ENCODE peak calls at places on chromosomes 7 and 10, in ten cellular contexts. G, E, Z, R, J, X, F, O, Q and C are unnamed samples.

GRCh38 chr10:76559889-76560215 is 1077.8 kb downstream of the KCNMA1 start:
- DNase-seq in R (peak), O (no peak), J (no peak), Q (no peak), G (no peak), E (no peak), F (no peak), Z (no peak), X (no peak), C (no peak)

GRCh38 chr10:122419890-122420623 is 34.4 kb upstream of the ARMS2 start:
- DNase-seq in Z (no peak), E (no peak), G (no peak), O (no peak), J (no peak), Q (no peak), F (no peak), R (peak), X (no peak), C (no peak)

GRCh38 chr7:1192171-1192676 is 32.2 kb upstream of the ZFAND2A start:
- DNase-seq in E (no peak), O (no peak), Z (no peak), F (no peak), G (no peak), J (no peak), R (no peak), X (no peak), Q (no peak), C (no peak)

GRCh38 chr7:129157651-129158050 is 13.1 kb downstream of the TSPAN33 start:
- DNase-seq in F (no peak), E (no peak), O (no peak), G (no peak), X (no peak), Q (no peak), J (no peak), R (no peak), Z (no peak), C (no peak)

GRCh38 chr7:149524399-149524798 is 26.8 kb upstream of the ZNF746 start:
- DNase-seq in F (no peak), G (no peak), O (no peak), E (no peak), Z (no peak), R (peak), J (no peak), Q (no peak), X (no peak), C (no peak)

GRCh38 chr7:102117743-102118142 is 168.9 kb upstream of the SH2B2 start:
- DNase-seq in J (no peak), O (no peak), X (no peak), Z (no peak), Q (no peak), R (no peak), G (no peak), F (no peak), E (no peak), C (no peak)

GRCh38 chr10:98168766-98169165 is 34.3 kb downstream of the R3HCC1L start:
- DNase-seq in Q (no peak), J (peak), R (no peak), G (no peak), O (no peak), F (no peak), E (no peak), Z (no peak), X (no peak), C (no peak)

GRCh38 chr10:21519981-21520436 is 5.5 kb downstream of the SKIDA1 start:
- DNase-seq in R (no peak), G (no peak), E (no peak), Z (no peak), F (no peak), X (no peak), O (no peak), Q (no peak), J (peak), C (no peak)

GRCh38 chr10:103327906-103328305 is 23.0 kb downstream of the PCGF6 start:
- DNase-seq in J (no peak), Z (no peak), G (no peak), Q (no peak), R (no peak), F (no peak), X (no peak), E (no peak), O (no peak), C (no peak)

DNA sequence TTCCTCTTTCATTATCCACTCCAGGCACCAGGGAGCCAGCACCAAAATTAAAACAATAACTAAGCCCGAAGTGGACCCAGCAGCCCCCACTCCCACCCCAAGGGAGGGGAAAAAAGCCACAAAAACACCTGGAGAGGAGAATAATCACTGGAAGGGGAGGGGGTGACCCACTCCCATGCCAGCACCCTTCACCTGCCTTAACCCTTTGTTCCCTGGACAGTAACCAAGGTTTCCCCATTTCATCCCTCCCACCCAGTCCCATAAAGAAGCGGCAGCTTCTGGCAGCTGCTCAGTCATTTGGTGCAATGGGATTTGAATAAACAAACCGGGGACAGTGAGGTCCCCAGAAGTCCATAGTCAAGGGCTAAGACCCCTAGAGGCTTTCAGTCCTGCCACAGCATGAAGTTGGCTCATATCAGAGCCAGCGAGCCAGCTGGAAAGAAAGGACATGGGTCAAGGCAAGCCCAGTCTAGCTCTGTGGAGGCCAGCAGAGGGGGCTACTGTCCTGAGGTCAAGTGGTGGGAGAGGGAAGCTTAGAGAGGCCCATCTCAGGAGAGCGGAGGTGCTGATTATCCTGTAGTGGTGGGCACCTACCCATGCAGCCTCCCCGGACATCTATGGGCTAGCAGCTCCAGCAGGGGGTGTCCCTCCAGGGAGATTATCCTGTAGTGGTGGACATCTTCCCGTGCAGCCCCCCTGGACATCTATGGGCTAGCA is 58.8 kb upstream of the LBX1 start:
- DNase-seq in R (no peak), G (no peak), Q (no peak), X (peak), F (no peak), O (peak), E (peak), Z (no peak), J (no peak), C (no peak)
- TF ChIP-seq CTCF in R (peak), G (no peak), Q (no peak), X (peak), F (no peak), O (no peak), E (no peak), Z (peak), J (no peak), C (peak)

GRCh38 chr7:117403737-117404136 is 23.6 kb downstream of the ASZ1 start:
- DNase-seq in Z (no peak), F (no peak), E (no peak), G (no peak), X (no peak), O (no peak), Q (no peak), J (no peak), R (no peak), C (no peak)

GRCh38 chr7:117402109-117402508 is 25.2 kb downstream of the ASZ1 start:
- DNase-seq in G (no peak), F (no peak), O (no peak), Z (no peak), J (no peak), Q (no peak), X (no peak), E (no peak), R (no peak), C (no peak)

GRCh38 chr7:117399820-117400422 is 27.4 kb downstream of the ASZ1 start:
- DNase-seq in F (no peak), Z (no peak), G (no peak), J (no peak), O (no peak), Q (no peak), E (no peak), X (no peak), R (no peak), C (no peak)

GRCh38 chr7:117401293-117402002 is 25.8 kb downstream of the ASZ1 start:
- DNase-seq in F (no peak), Q (no peak), X (no peak), R (no peak), E (no peak), J (no peak), Z (no peak), G (no peak), O (no peak), C (no peak)

GRCh38 chr7:117405519-117405918 is 21.8 kb downstream of the ASZ1 start:
- DNase-seq in X (no peak), E (no peak), G (no peak), Q (no peak), J (no peak), O (no peak), F (no peak), R (no peak), Z (no peak), C (no peak)
- TF ChIP-seq CTCF in X (peak), E (no peak), G (no peak), Q (no peak), J (no peak), O (no peak), F (no peak), R (no peak), Z (no peak), C (no peak)

DNA sequence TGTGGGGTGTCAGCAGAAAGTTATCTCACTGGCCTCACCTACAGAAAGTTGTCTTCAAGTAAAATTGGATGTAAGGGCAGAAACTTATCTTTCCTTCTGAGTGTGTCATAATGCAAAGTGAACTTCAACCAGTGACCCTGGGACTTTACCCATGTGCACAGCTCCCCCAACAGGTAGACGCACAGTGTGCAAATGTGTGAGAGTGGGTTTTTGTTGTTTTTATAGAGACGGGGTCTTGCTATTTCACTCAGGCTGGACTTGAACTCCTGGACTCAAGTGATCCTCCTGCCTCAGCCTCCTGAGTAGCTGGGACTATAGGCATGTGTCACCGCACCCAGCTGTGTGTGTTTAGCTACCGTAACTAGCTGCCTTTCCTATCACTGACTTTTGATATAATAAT is 6.4 kb upstream of the KAZALD1 start:
- DNase-seq in R (no peak), Z (no peak), G (no peak), X (no peak), Q (no peak), J (no peak), O (no peak), E (no peak), F (no peak), C (no peak)
- TF ChIP-seq CTCF in R (peak), Z (no peak), G (no peak), X (peak), Q (no peak), J (no peak), O (no peak), E (no peak), F (peak), C (peak)

DNA sequence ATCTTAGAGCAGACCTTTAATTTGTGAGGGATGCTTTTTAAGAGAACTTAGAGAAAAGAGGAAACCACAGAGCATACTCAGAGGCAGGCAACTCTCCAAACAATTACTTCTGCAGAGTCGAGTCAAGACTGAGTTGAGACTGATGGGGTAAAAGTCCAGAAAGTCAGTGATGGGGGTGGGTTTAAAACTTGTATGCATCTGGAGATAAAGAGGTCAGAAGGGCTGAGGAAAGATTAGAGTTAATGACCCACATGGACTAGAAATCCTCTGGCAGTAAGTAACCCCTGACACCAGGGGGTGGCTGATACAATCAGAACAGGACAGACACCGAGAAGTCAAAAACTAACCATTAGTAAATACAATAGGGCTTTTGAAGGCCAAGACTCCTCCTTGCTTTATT is 42.4 kb upstream of the SEPTIN7 start:
- DNase-seq in Z (no peak), R (no peak), G (no peak), E (no peak), O (no peak), Q (no peak), F (no peak), J (peak), X (no peak), C (no peak)
- TF ChIP-seq CTCF in Z (no peak), R (no peak), G (no peak), E (no peak), O (no peak), Q (no peak), F (no peak), J (no peak), X (peak), C (no peak)

DNA sequence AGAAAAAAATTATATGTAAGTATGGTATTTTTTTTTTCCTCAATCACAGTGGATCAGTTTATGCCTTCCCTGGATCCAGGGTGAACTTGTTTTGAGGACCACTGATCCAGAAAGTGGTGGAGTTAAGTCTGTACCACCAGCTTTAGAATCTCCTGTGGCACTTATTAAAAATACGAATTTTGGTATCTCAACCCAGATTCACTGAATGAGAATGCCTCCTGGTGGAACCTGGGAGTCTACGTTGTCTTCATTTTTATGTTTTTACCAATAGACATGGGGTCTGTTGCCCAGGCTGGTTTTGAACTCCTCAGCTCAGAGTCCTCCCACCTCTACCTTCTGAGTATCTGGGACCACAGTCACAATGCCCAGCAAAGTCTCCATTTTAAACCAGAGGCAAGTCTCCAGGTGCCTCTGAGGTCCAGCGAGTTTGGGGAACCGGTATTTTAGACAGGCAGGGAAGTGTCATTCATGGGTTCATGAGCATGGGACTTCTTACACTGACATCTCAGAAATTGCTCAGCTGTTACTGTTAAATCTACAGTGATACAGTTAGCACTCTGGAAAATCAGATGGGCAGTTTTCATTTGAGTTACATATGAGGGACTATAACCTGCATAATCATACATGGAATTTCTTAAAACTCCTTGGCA is 200.9 kb downstream of the AUTS2 start:
- DNase-seq in F (no peak), X (no peak), Z (no peak), Q (no peak), J (peak), G (no peak), O (no peak), R (no peak), E (no peak), C (no peak)
- TF ChIP-seq CTCF in F (no peak), X (no peak), Z (no peak), Q (no peak), J (no peak), G (no peak), O (no peak), R (no peak), E (no peak), C (peak)

GRCh38 chr7:84914598-84914997 is 272.3 kb downstream of the SEMA3D start:
- DNase-seq in Z (no peak), Q (no peak), F (no peak), X (no peak), J (no peak), R (no peak), O (no peak), G (no peak), E (no peak), C (no peak)
- TF ChIP-seq CTCF in Z (no peak), Q (no peak), F (peak), X (peak), J (no peak), R (no peak), O (no peak), G (no peak), E (no peak), C (no peak)